ENCODE peak calls at places on chromosomes 6 and 20, in ten cellular contexts. Y is MM.1S, B is keratinocyte, F is GM06990, J is GM12865, D is H9, S is NB4, M is HFFc6, E is lower lobe of right lung, H is WTC11. R is an unnamed sample.

GRCh38 chr6:156425374-156425773 is 351.8 kb upstream of the ARID1B start:
- DNase-seq in B (no peak), D (no peak), F (no peak), E (no peak), H (no peak), S (no peak), M (peak), Y (no peak), J (no peak), R (no peak)

GRCh38 chr6:3259491-3259958 is 778 bp downstream of the PSMG4 start:
- DNase-seq in B (no peak), D (peak), H (no peak), S (peak), J (peak), F (peak), E (no peak), M (peak), Y (peak), R (peak)

GRCh38 chr6:111996159-111996558 is 57.7 kb upstream of the CCN6 start:
- DNase-seq in J (no peak), Y (no peak), E (no peak), S (no peak), F (no peak), H (no peak), D (no peak), M (no peak), B (no peak), R (no peak)

GRCh38 chr6:139152892-139153271 is 18.0 kb downstream of the HECA start:
- DNase-seq in H (no peak), E (no peak), M (no peak), Y (no peak), B (no peak), F (no peak), J (no peak), S (no peak), D (no peak), R (no peak)

GRCh38 chr20:63640086-63640485 is 13.1 kb downstream of the STMN3 start:
- DNase-seq in F (no peak), J (no peak), M (no peak), E (peak), D (no peak), H (no peak), B (no peak), Y (no peak), S (no peak), R (no peak)

GRCh38 chr20:57570898-57571297 is 10.0 kb downstream of the PCK1 start:
- DNase-seq in J (no peak), Y (no peak), S (no peak), E (no peak), H (no peak), M (no peak), B (no peak), F (no peak), D (no peak), R (no peak)

GRCh38 chr20:58695895-58696375 is 3.3 kb downstream of the NPEPL1 start:
- DNase-seq in Y (no peak), D (peak), E (no peak), S (no peak), H (no peak), B (no peak), M (no peak), F (no peak), J (no peak), R (no peak)

GRCh38 chr6:167255918-167256553 is 35.1 kb upstream of the UNC93A start:
- DNase-seq in Y (no peak), F (no peak), S (peak), H (no peak), B (no peak), D (no peak), J (no peak), M (no peak), E (no peak), R (no peak)

GRCh38 chr20:47379433-47380150 is 23.1 kb upstream of the ZMYND8 start:
- DNase-seq in B (no peak), D (no peak), S (no peak), H (no peak), F (no peak), J (no peak), Y (no peak), E (no peak), M (peak), R (no peak)

GRCh38 chr6:39207421-39208232 is 21.6 kb downstream of the KCNK5 start:
- DNase-seq in M (no peak), D (no peak), S (no peak), B (no peak), E (no peak), H (no peak), J (no peak), F (no peak), Y (no peak), R (no peak)

GRCh38 chr6:152943260-152943897 is 39.5 kb downstream of the FBXO5 start:
- DNase-seq in M (no peak), E (no peak), B (peak), Y (no peak), H (no peak), S (peak), D (no peak), J (no peak), F (no peak), R (no peak)

GRCh38 chr6:127606131-127606562 is 29.2 kb downstream of the C6orf58 start:
- DNase-seq in E (no peak), J (peak), Y (peak), D (peak), F (no peak), B (no peak), H (peak), S (peak), M (peak), R (peak)

GRCh38 chr20:59746155-59746554 is 141.8 kb downstream of the PHACTR3 start:
- DNase-seq in B (no peak), F (no peak), D (no peak), H (no peak), E (no peak), Y (no peak), J (no peak), S (no peak), M (no peak), R (no peak)

GRCh38 chr6:20400476-20401402 is 940 bp upstream of the E2F3 start:
- DNase-seq in H (peak), D (no peak), E (peak), F (no peak), B (no peak), J (peak), M (peak), S (peak), Y (peak), R (peak)

GRCh38 chr6:35048031-35048613 is 93.0 kb downstream of the TCP11 start:
- DNase-seq in S (peak), D (peak), M (no peak), Y (no peak), E (no peak), F (no peak), B (no peak), H (no peak), J (no peak), R (peak)

GRCh38 chr20:5781798-5782750 is 31.9 kb downstream of the SHLD1 start:
- DNase-seq in H (no peak), J (no peak), M (no peak), Y (no peak), D (no peak), B (no peak), F (no peak), E (no peak), S (no peak), R (no peak)

GRCh38 chr6:34174846-34175399 is 29.0 kb upstream of the GRM4 start:
- DNase-seq in E (no peak), S (no peak), B (no peak), F (no peak), D (no peak), J (no peak), Y (no peak), M (no peak), H (no peak), R (no peak)

GRCh38 chr6:33981421-33981820 is 164.5 kb downstream of the GRM4 start:
- DNase-seq in F (no peak), E (no peak), B (no peak), D (peak), J (no peak), H (no peak), S (no peak), M (no peak), Y (no peak), R (no peak)

GRCh38 chr6:5866547-5867051 is 140.1 kb downstream of the NRN1 start:
- DNase-seq in H (no peak), E (no peak), Y (peak), F (no peak), S (peak), M (peak), J (no peak), B (no peak), D (no peak), R (no peak)

GRCh38 chr6:159312204-159312603 is 143.0 kb downstream of the FNDC1 start:
- DNase-seq in S (no peak), J (no peak), B (no peak), F (no peak), H (no peak), M (no peak), D (no peak), Y (no peak), E (no peak), R (no peak)

GRCh38 chr6:56527934-56528333 is 114.8 kb downstream of the DST start:
- DNase-seq in E (no peak), F (no peak), H (no peak), Y (no peak), M (peak), B (no peak), S (no peak), J (no peak), D (no peak), R (no peak)

GRCh38 chr20:7667194-7667593 is 273.1 kb downstream of the HAO1 start:
- DNase-seq in E (no peak), J (no peak), F (no peak), M (no peak), H (no peak), B (no peak), S (no peak), D (no peak), Y (no peak), R (no peak)

GRCh38 chr6:165448210-165448609 is 138.8 kb upstream of the C6orf118 start:
- DNase-seq in B (no peak), M (no peak), S (no peak), E (no peak), Y (no peak), J (no peak), D (peak), H (peak), F (no peak), R (peak)

GRCh38 chr6:15791401-15792137 is 128.7 kb upstream of the DTNBP1 start:
- DNase-seq in H (no peak), J (no peak), S (no peak), D (no peak), E (no peak), Y (no peak), M (no peak), B (no peak), F (no peak), R (peak)

GRCh38 chr20:11271920-11272594 is 598.3 kb upstream of the JAG1 start:
- DNase-seq in F (no peak), B (no peak), S (no peak), D (no peak), Y (no peak), J (no peak), E (no peak), H (no peak), M (no peak), R (peak)

GRCh38 chr20:11270566-11270965 is 596.8 kb upstream of the JAG1 start:
- DNase-seq in S (no peak), H (peak), D (peak), Y (no peak), E (no peak), B (no peak), J (no peak), F (no peak), M (no peak), R (no peak)

GRCh38 chr20:11274137-11274536 is 600.3 kb upstream of the JAG1 start:
- DNase-seq in E (no peak), F (no peak), Y (peak), D (no peak), B (peak), H (no peak), M (peak), S (peak), J (peak), R (no peak)

GRCh38 chr20:11267762-11268335 is 594.0 kb upstream of the JAG1 start:
- DNase-seq in Y (no peak), J (no peak), S (no peak), H (no peak), E (no peak), F (no peak), B (no peak), D (no peak), M (no peak), R (no peak)

GRCh38 chr20:11271319-11271718 is 597.5 kb upstream of the JAG1 start:
- DNase-seq in S (no peak), M (no peak), H (peak), E (no peak), F (no peak), Y (no peak), B (no peak), D (peak), J (no peak), R (peak)
- TF ChIP-seq CTCF in S (peak), M (peak), H (peak), E (no peak), F (peak), Y (no peak), B (no peak), D (peak), J (no peak), R (peak)

GRCh38 chr6:157959451-157960227 is 22.0 kb upstream of the SYNJ2 start:
- DNase-seq in M (no peak), E (no peak), Y (no peak), D (no peak), S (no peak), H (no peak), B (no peak), J (no peak), F (no peak), R (no peak)

GRCh38 chr6:157964139-157964538 is 17.5 kb upstream of the SYNJ2 start:
- DNase-seq in J (no peak), F (no peak), H (no peak), E (no peak), Y (no peak), D (no peak), M (no peak), S (no peak), B (no peak), R (no peak)

GRCh38 chr6:157961116-157961515 is 20.5 kb upstream of the SYNJ2 start:
- DNase-seq in M (no peak), Y (no peak), J (no peak), H (no peak), E (no peak), S (no peak), F (no peak), D (no peak), B (no peak), R (no peak)

GRCh38 chr6:157962601-157963084 is 19.0 kb upstream of the SYNJ2 start:
- DNase-seq in S (no peak), E (no peak), F (no peak), Y (no peak), B (no peak), J (no peak), H (no peak), D (no peak), M (no peak), R (no peak)

GRCh38 chr6:157961829-157962228 is 19.8 kb upstream of the SYNJ2 start:
- DNase-seq in H (no peak), B (no peak), D (no peak), Y (no peak), S (no peak), F (no peak), M (no peak), J (no peak), E (no peak), R (no peak)
- TF ChIP-seq CTCF in H (no peak), B (no peak), D (no peak), Y (no peak), S (no peak), F (no peak), M (no peak), J (no peak), E (no peak), R (no peak)

GRCh38 chr6:105382918-105383317 is 20.0 kb downstream of the PREP start:
- DNase-seq in D (no peak), B (no peak), Y (no peak), E (no peak), S (no peak), F (no peak), H (no peak), J (no peak), M (no peak), R (no peak)

GRCh38 chr6:105384004-105384403 is 18.9 kb downstream of the PREP start:
- DNase-seq in M (no peak), S (no peak), E (no peak), Y (no peak), J (no peak), B (no peak), D (no peak), H (no peak), F (no peak), R (no peak)

GRCh38 chr6:105389543-105389942 is 13.3 kb downstream of the PREP start:
- DNase-seq in F (no peak), Y (no peak), H (peak), J (no peak), D (peak), M (no peak), E (no peak), S (no peak), B (no peak), R (peak)

GRCh38 chr6:105391705-105392104 is 11.2 kb downstream of the PREP start:
- DNase-seq in E (no peak), D (no peak), B (no peak), M (no peak), H (no peak), Y (no peak), J (no peak), F (no peak), S (no peak), R (no peak)

DNA sequence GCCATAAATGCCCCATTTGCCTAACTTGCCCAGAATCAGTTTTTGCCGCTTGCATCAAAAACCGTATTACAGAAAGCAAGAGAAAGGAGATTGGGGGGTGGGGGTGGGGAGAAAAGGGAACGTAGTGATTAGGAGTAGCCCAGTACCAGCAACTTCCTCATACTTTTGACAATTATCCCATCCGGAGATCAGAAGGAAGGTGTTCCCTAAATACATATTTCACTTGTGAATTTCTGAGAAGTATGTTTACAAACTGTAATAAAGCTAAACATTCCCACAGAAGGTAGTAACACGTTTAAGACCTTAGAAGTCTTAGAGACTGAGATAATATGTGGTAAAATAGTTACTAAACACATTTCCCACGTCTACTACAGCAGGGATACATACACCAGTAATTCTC is 14.5 kb downstream of the PREP start:
- DNase-seq in Y (no peak), D (no peak), F (no peak), E (no peak), B (no peak), M (no peak), J (no peak), H (no peak), S (no peak), R (no peak)
- TF ChIP-seq CTCF in Y (no peak), D (no peak), F (no peak), E (no peak), B (no peak), M (no peak), J (no peak), H (no peak), S (no peak), R (no peak)

DNA sequence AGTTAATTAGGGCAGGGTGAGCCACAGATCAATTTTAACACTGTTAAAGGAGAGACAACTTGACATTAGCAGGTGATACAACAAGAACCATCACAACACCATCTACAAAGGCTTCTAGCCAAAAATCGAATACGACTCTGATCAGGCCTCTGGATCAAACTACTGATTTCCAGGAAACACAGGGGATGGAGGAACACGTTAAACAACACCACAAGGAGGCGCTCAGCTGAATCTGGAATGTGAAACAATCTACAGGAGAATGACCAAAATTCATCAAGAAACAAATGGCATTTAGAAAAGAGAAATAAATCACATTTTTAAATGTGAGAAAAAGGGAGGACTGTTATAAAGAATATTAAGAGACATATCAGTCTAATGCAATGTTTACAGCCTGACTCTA is 13.5 kb upstream of the MAFB start:
- DNase-seq in H (no peak), S (no peak), J (no peak), E (no peak), M (no peak), B (no peak), Y (no peak), F (no peak), D (no peak), R (no peak)
- TF ChIP-seq CTCF in H (no peak), S (peak), J (peak), E (no peak), M (peak), B (no peak), Y (peak), F (peak), D (peak), R (no peak)

R was measured in glutamatergic neuron.